ENCODE peak calls at places on chromosomes 7 and 10, in ten cellular contexts. A, P, R, B, L, D, Q, M, X and Y are unnamed samples.

GRCh38 chr10:132036153-132036886 is 29.4 kb upstream of the JAKMIP3 start:
- DNase-seq in L (no peak), P (no peak), M (peak), R (no peak), A (no peak), B (no peak), Q (peak), D (peak), X (peak), Y (no peak)

GRCh38 chr7:95684037-95684436 is 87.7 kb upstream of the PDK4 start:
- DNase-seq in M (no peak), D (no peak), L (peak), A (no peak), P (no peak), X (peak), R (no peak), B (no peak), Q (peak), Y (no peak)

GRCh38 chr10:86556532-86556931 is 34.9 kb upstream of the WAPL start:
- DNase-seq in X (no peak), B (no peak), R (no peak), L (no peak), A (peak), P (no peak), D (no peak), M (no peak), Q (no peak), Y (no peak)

GRCh38 chr7:39310699-39311098 is 255.5 kb upstream of the YAE1 start:
- DNase-seq in Q (no peak), A (no peak), X (no peak), L (no peak), R (no peak), M (no peak), B (no peak), P (no peak), D (no peak), Y (no peak)

GRCh38 chr7:22572292-22572691 is 72.3 kb upstream of the STEAP1B start:
- DNase-seq in A (no peak), P (no peak), R (no peak), L (peak), B (no peak), X (no peak), Q (no peak), D (no peak), M (no peak), Y (no peak)

GRCh38 chr10:3126741-3127342 is 45.7 kb downstream of the PITRM1 start:
- DNase-seq in X (no peak), L (no peak), M (peak), A (no peak), P (peak), B (no peak), R (no peak), Q (no peak), D (peak), Y (no peak)

GRCh38 chr7:21768279-21768678 is 177.4 kb downstream of the CDCA7L start:
- DNase-seq in R (no peak), L (no peak), X (no peak), P (no peak), B (no peak), D (no peak), M (no peak), Q (no peak), A (no peak), Y (no peak)

GRCh38 chr10:96152437-96152836 is 22.3 kb downstream of the ZNF518A start:
- DNase-seq in M (no peak), B (no peak), D (no peak), R (no peak), P (no peak), Q (no peak), A (no peak), X (no peak), L (no peak), Y (no peak)

GRCh38 chr10:119306964-119307363 is 99.6 kb downstream of the GRK5 start:
- DNase-seq in P (no peak), X (no peak), A (no peak), L (peak), R (no peak), B (no peak), Q (no peak), M (no peak), D (no peak), Y (no peak)

GRCh38 chr10:22042557-22043326 is 39.2 kb upstream of the DNAJC1 start:
- DNase-seq in X (peak), Q (peak), R (no peak), A (no peak), B (no peak), L (no peak), M (no peak), D (no peak), P (no peak), Y (no peak)

GRCh38 chr10:57579926-57580325 is 687.8 kb downstream of the IPMK start:
- DNase-seq in A (no peak), B (peak), X (peak), R (no peak), D (no peak), M (peak), P (no peak), L (no peak), Q (peak), Y (no peak)

GRCh38 chr7:129298268-129298893 is 73.6 kb downstream of the AHCYL2 start:
- DNase-seq in Q (peak), X (peak), P (peak), B (peak), A (peak), L (peak), D (peak), M (peak), R (peak), Y (no peak)

GRCh38 chr7:70484255-70484654 is 647.7 kb upstream of the GALNT17 start:
- DNase-seq in L (no peak), D (no peak), P (no peak), R (no peak), A (no peak), M (no peak), B (no peak), Q (no peak), X (no peak), Y (no peak)

GRCh38 chr7:101941481-101942383 is 124.3 kb downstream of the CUX1 start:
- DNase-seq in M (no peak), X (peak), R (peak), A (peak), B (peak), Q (peak), L (peak), D (no peak), P (peak), Y (no peak)

GRCh38 chr7:131010714-131011436 is 276.9 kb upstream of the KLF14 start:
- DNase-seq in D (no peak), R (no peak), X (no peak), A (no peak), Q (peak), L (peak), M (no peak), P (no peak), B (peak), Y (no peak)

GRCh38 chr7:13850185-13850752 is 139.2 kb downstream of the ETV1 start:
- DNase-seq in X (no peak), B (peak), Q (peak), D (no peak), R (peak), M (no peak), L (peak), P (peak), A (no peak), Y (no peak)

GRCh38 chr10:132133005-132133404 is 53.7 kb upstream of the DPYSL4 start:
- DNase-seq in X (no peak), M (no peak), A (no peak), D (no peak), R (no peak), P (no peak), L (no peak), Q (no peak), B (no peak), Y (no peak)

GRCh38 chr7:20444041-20444440 is 113.3 kb downstream of the ITGB8 start:
- DNase-seq in X (no peak), L (no peak), A (no peak), M (no peak), P (no peak), D (no peak), B (no peak), Q (peak), R (no peak), Y (no peak)

DNA sequence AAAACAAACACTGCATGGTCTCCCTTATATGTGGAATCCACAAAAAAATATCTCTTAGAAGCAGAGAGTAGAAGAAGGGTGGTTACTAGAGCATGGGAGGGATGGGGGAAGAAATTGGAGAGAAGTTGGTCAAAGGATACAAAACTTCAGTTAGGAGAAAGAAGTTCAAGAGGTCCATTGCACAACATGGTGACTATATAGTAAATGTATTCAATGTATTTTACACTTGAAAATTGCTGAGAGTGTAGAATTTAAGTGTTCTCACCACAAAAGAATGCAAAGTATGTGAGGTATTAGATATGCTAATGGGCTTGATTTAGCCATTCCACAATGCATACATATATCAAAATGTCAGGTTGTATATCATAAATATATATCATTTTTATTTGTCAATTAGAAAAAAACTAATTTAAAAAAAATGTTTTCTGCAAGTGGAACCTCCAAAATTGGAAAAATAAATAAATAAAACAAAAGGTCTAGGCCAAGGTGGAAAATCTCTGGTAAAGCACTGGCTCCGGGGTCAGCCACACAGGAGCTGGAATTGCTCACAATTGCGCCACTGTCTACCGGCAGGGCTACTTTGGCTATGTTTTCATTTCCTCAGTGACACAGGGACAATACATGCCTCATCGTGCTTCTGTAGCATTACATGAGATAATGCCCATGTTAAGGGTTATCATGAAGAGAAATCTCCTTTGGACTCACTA is 231.9 kb upstream of the CELF2 start:
- DNase-seq in M (no peak), L (peak), A (no peak), X (no peak), P (no peak), D (no peak), Q (peak), B (no peak), R (no peak), Y (no peak)
- TF ChIP-seq CTCF in M (no peak), L (no peak), A (no peak), X (no peak), P (no peak), D (no peak), Q (no peak), B (no peak), R (no peak), Y (no peak)

GRCh38 chr7:24722386-24723177 is 34.7 kb downstream of the GSDME start:
- DNase-seq in Q (peak), M (peak), X (no peak), P (no peak), A (no peak), B (no peak), D (peak), L (peak), R (no peak), Y (peak)
- TF ChIP-seq CTCF in Q (peak), M (peak), X (peak), P (peak), A (no peak), B (no peak), D (peak), L (peak), R (no peak), Y (peak)

DNA sequence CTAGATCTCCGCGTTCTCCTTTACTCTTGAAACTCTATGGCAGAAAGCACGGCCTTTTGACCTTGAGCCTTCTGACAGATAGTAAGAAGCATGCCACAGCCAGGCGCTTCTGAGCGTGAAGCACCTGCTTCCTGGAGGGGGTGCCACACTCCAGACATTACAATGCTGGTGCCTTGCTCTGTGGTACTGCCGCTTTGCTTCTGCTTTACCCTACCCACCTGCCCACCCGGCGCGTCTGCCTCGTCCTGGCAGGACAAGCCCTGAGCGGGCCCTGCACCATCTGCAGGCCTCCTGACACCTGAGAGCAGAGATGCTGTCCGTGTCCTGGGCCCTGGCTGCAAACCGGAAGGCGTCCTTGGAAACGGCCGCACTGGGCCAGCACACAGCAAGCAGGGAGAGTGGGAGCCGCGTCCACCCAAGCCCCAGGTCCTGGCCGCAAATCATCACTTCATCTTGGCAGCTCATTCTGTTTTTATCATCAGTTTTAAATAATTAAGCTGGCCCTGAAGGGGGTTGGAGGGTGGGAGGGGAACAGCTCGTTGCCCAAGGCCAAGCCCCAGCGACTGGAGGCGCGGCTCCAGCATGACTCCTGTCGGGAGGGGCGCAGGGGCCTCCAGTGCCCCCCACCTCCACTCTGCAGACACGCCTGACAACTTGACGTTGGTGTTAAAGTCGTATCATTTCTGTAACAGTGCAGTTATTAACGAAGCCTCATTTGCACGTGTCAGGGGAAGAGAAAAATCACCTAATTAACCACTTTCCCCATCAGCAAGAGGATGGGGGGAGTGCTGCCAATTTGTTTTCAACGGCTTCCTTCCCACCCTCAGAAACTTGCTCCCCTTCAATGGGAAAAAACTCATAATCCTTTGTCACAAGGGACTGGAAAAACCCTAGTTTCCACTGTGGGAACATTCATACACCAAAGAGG is 132.2 kb downstream of the MAD1L1 start:
- DNase-seq in B (peak), P (no peak), X (no peak), L (no peak), M (no peak), D (no peak), Q (no peak), R (no peak), A (no peak), Y (no peak)
- TF ChIP-seq CTCF in B (peak), P (no peak), X (no peak), L (no peak), M (peak), D (no peak), Q (no peak), R (no peak), A (no peak), Y (no peak)

GRCh38 chr10:1243486-1244182 is 187.4 kb downstream of the WDR37 start:
- DNase-seq in L (no peak), D (peak), M (peak), P (no peak), A (no peak), Q (no peak), B (no peak), X (no peak), R (no peak), Y (peak)
- TF ChIP-seq CTCF in L (no peak), D (peak), M (peak), P (no peak), A (no peak), Q (no peak), B (no peak), X (no peak), R (no peak), Y (no peak)

DNA sequence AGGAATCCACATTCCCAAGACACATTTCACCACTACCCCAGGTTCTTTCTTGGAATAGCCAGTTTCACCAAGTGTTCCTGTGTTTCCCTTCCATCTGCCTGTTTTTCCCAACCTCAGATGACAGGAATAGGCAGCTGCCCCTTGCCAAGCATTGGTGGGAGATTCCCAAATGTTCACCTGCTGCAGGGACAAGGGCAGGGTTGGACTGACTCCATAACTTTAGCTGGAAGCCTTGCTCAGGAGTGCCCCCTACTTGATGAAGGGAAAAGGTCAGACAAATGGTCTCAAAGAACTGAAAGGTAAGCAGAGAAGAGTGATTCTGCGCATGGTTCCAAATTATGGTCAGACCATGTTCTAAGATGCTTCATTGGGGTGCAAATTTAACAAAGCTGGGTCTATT is 45.1 kb upstream of the LYZL1 start:
- DNase-seq in A (no peak), Q (no peak), L (no peak), M (no peak), P (no peak), X (no peak), R (peak), D (no peak), B (no peak), Y (no peak)
- TF ChIP-seq CTCF in A (peak), Q (peak), L (peak), M (peak), P (no peak), X (peak), R (no peak), D (no peak), B (peak), Y (peak)

GRCh38 chr10:7833210-7833609 is 14.9 kb downstream of the TAF3 start:
- DNase-seq in Q (no peak), L (no peak), D (no peak), X (no peak), A (no peak), R (no peak), P (no peak), M (no peak), B (no peak), Y (no peak)

GRCh38 chr10:7832060-7832459 is 13.8 kb downstream of the TAF3 start:
- DNase-seq in R (no peak), X (no peak), D (no peak), B (no peak), M (no peak), Q (no peak), L (no peak), A (no peak), P (no peak), Y (no peak)

GRCh38 chr10:7824251-7824650 is 5.9 kb downstream of the TAF3 start:
- DNase-seq in P (no peak), L (no peak), Q (no peak), A (no peak), M (no peak), R (no peak), X (no peak), D (no peak), B (no peak), Y (no peak)

GRCh38 chr10:7826971-7827370 is 8.7 kb downstream of the TAF3 start:
- DNase-seq in L (peak), D (no peak), A (no peak), Q (peak), P (no peak), M (no peak), B (no peak), R (no peak), X (peak), Y (no peak)

DNA sequence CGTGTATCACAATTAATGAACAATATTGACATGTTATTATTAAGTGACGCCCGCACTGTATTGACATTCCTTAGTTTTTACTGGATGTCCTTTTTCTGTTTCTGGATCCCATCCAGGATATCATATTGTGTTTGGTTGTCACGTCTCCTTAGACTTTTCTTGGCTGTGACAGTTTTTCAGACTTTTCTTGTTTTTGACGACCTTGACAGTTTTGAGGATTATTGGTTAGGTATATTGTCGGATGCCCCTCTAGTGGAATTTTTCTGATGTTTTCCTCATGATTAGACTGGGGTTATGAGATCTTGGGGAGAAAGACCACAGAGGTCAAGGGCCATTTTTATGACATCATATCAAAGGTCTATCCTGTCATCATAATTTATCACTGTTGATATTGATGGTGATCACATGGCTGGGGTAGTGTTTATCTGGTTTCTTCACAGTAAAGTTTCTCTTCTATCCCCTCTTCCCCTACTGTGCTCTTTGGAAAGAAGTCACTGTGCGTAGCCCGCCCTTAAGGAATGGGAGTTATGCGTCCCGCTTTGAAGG is 11.1 kb downstream of the TAF3 start:
- DNase-seq in D (no peak), L (no peak), R (no peak), P (no peak), A (no peak), Q (no peak), M (no peak), B (no peak), X (no peak), Y (no peak)
- TF ChIP-seq CTCF in D (no peak), L (no peak), R (no peak), P (no peak), A (no peak), Q (no peak), M (no peak), B (no peak), X (no peak), Y (no peak)

DNA sequence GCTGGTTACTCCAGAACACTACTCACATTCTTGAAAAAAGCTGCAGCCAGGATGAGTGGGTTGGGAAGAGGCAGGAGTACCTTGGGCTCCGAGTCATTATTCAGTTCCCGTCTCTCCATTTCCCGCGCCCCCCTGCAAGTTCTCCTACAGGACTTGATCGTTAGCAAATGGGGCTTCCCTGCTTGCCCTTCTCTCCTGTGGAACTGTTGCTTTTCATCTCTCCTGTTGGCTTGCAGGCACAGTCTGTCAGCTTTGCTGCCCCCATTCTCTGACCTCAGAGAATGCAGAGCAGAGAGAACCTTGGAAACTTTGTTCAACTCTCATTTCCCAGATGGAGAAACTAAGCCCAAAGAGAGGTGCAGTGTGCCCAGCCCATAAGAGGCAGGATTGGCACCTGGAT is 35.6 kb upstream of the LRRC4 start:
- DNase-seq in Q (no peak), A (no peak), X (no peak), B (no peak), M (no peak), R (no peak), D (no peak), P (no peak), L (no peak), Y (no peak)
- TF ChIP-seq CTCF in Q (peak), A (no peak), X (no peak), B (no peak), M (no peak), R (no peak), D (no peak), P (no peak), L (peak), Y (peak)